ENCODE peak calls at places on chromosomes 5 and 9, in seven cellular contexts. V is SK-N-SH, Q is HCT116, C is transverse colon, S is upper lobe of left lung, H is Panc1, F is GM12891. U is an unnamed sample.

GRCh38 chr5:139689631-139690384 is 41.7 kb downstream of the CXXC5 start:
- DNase-seq in C (peak), Q (no peak), H (peak), S (peak), F (peak), V (peak), U (peak)

GRCh38 chr9:18379073-18379811 is 94.7 kb upstream of the ADAMTSL1 start:
- DNase-seq in H (no peak), S (no peak), F (no peak), V (no peak), C (no peak), Q (no peak), U (no peak)

GRCh38 chr9:122227576-122227903 is 1.2 kb downstream of the LHX6 start:
- DNase-seq in V (no peak), C (no peak), S (no peak), H (no peak), Q (no peak), F (no peak), U (no peak)

GRCh38 chr5:94725142-94725541 is 106.7 kb downstream of the SLF1 start:
- DNase-seq in S (no peak), V (no peak), H (no peak), F (no peak), C (no peak), Q (no peak), U (no peak)

GRCh38 chr5:96852769-96853168 is 23.5 kb upstream of the ERAP2 start:
- DNase-seq in Q (no peak), C (no peak), V (no peak), H (no peak), S (no peak), F (no peak), U (no peak)

GRCh38 chr9:128685636-128686489 is 3.2 kb upstream of the SET start:
- DNase-seq in H (no peak), F (no peak), V (no peak), C (peak), S (peak), Q (no peak), U (peak)

GRCh38 chr9:113620016-113620376 is 156.5 kb downstream of the RGS3 start:
- DNase-seq in H (no peak), C (no peak), F (no peak), S (no peak), Q (no peak), V (no peak), U (no peak)

GRCh38 chr5:139871624-139872023 is 76.0 kb downstream of the PSD2 start:
- DNase-seq in H (no peak), F (no peak), V (no peak), Q (no peak), C (no peak), S (no peak), U (no peak)

GRCh38 chr5:172904643-172905345 is 54.4 kb upstream of the RPL26L1 start:
- DNase-seq in C (peak), H (no peak), V (peak), Q (peak), S (peak), F (no peak), U (peak)

GRCh38 chr5:150488519-150489357 is 19.2 kb upstream of the NDST1 start:
- DNase-seq in Q (no peak), V (no peak), S (no peak), F (no peak), C (peak), H (no peak), U (peak)

GRCh38 chr5:42858709-42859108 is 47.0 kb upstream of the SELENOP start:
- DNase-seq in F (no peak), S (no peak), V (no peak), Q (no peak), C (peak), H (no peak), U (no peak)

GRCh38 chr5:176414704-176415103 is 1.6 kb downstream of the CLTB start:
- DNase-seq in V (no peak), H (no peak), S (no peak), C (no peak), F (no peak), Q (no peak), U (no peak)

GRCh38 chr5:93595420-93596136 is 12.6 kb downstream of the NR2F1 start:
- DNase-seq in C (no peak), V (no peak), F (no peak), H (no peak), S (no peak), Q (no peak), U (no peak)

GRCh38 chr5:54868511-54869483 is 116.6 kb downstream of the ESM1 start:
- DNase-seq in Q (no peak), C (no peak), S (no peak), V (no peak), H (no peak), F (no peak), U (no peak)

GRCh38 chr5:169183581-169183980 is 117.4 kb downstream of the SLIT3 start:
- DNase-seq in S (no peak), Q (no peak), V (no peak), C (no peak), H (no peak), F (no peak), U (no peak)

GRCh38 chr5:139574641-139575312 is 13.6 kb downstream of the UBE2D2 start:
- DNase-seq in V (peak), Q (no peak), F (no peak), H (no peak), S (no peak), C (no peak), U (no peak)

GRCh38 chr9:134146774-134147493 is 11.1 kb downstream of the WDR5 start:
- DNase-seq in C (no peak), F (no peak), H (no peak), V (no peak), S (no peak), Q (no peak), U (no peak)

GRCh38 chr9:106962615-106963363 is 99.8 kb downstream of the ZNF462 start:
- DNase-seq in H (no peak), Q (no peak), C (no peak), V (no peak), S (no peak), F (no peak), U (no peak)

GRCh38 chr5:167716376-167716775 is 575.1 kb upstream of the WWC1 start:
- DNase-seq in Q (no peak), C (no peak), H (no peak), F (no peak), S (no peak), V (no peak), U (no peak)

GRCh38 chr5:6086871-6087270 is 291.5 kb downstream of the MED10 start:
- DNase-seq in F (no peak), V (no peak), H (no peak), S (no peak), C (no peak), Q (no peak), U (no peak)

GRCh38 chr5:125597338-125597737 is 825.9 kb upstream of the GRAMD2B start:
- DNase-seq in S (no peak), F (no peak), V (no peak), Q (no peak), C (no peak), H (no peak), U (no peak)

GRCh38 chr9:107847977-107848376 is 358.4 kb upstream of the KLF4 start:
- DNase-seq in C (no peak), H (no peak), V (no peak), Q (no peak), S (no peak), F (no peak), U (no peak)

GRCh38 chr9:121399883-121400607 is 30.0 kb upstream of the STOM start:
- DNase-seq in Q (peak), C (no peak), V (peak), H (peak), S (no peak), F (no peak), U (no peak)

GRCh38 chr9:18459958-18460584 is 13.9 kb upstream of the ADAMTSL1 start:
- DNase-seq in Q (no peak), F (no peak), V (no peak), S (no peak), C (no peak), H (no peak), U (no peak)

GRCh38 chr5:14721990-14722656 is 57.6 kb downstream of the OTULIN start:
- DNase-seq in H (no peak), C (no peak), S (no peak), Q (no peak), V (no peak), F (no peak), U (no peak)

GRCh38 chr9:30815585-30815984 is 1568.9 kb upstream of the ACO1 start:
- DNase-seq in C (no peak), S (no peak), V (no peak), H (no peak), F (no peak), Q (no peak), U (no peak)

GRCh38 chr5:170572453-170572852 is 68.6 kb downstream of the KCNIP1 start:
- DNase-seq in C (no peak), S (no peak), Q (no peak), F (peak), V (no peak), H (no peak), U (no peak)

GRCh38 chr9:72758944-72759343 is 193.9 kb downstream of the ALDH1A1 start:
- DNase-seq in H (no peak), Q (no peak), F (no peak), V (no peak), S (no peak), C (no peak), U (no peak)

GRCh38 chr5:65672787-65673186 is 48.0 kb downstream of the SHLD3 start:
- DNase-seq in S (no peak), C (no peak), F (no peak), Q (no peak), H (no peak), V (no peak), U (no peak)

GRCh38 chr5:143350790-143351603 is 52.5 kb downstream of the NR3C1 start:
- DNase-seq in Q (peak), V (no peak), S (no peak), H (no peak), C (no peak), F (peak), U (no peak)

GRCh38 chr9:130137870-130138653 is 34.1 kb upstream of the NCS1 start:
- DNase-seq in Q (no peak), V (no peak), H (no peak), C (no peak), S (no peak), F (no peak), U (no peak)

GRCh38 chr5:136132087-136132486 is 558 bp upstream of the SMAD5 start:
- DNase-seq in V (peak), H (peak), F (no peak), S (no peak), C (peak), Q (no peak), U (no peak)

DNA sequence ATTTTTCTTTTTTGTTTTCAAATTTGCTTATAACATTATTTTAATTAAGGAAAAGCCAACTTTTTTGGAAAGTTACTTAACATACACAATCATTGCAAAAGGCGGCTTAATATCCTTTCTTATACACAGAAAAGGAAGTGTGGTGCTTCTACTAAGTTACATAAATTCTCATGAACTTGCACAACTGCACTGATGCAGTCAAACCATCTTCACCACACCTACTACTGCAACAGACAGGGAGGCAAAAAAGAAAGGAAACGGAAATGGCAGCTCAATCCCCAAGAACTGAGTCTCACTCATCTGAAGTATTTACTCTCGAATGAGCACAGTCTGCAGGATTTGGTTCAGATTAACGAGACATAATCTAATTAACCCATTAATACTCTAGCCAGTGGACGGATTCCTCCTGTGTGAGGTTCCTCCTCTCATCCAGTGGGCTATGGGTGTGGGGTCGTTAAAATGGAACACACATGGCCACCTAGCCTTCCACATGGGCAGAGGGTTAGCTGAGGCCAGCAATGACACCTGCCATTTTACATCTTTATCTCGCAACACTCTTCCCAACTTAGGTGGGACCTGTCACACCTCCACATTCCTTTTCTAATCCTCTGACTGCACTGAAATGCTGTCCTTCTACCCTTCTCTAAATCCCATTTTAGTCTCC is 30.0 kb downstream of the GOLM1 start:
- DNase-seq in H (no peak), S (no peak), V (no peak), C (no peak), F (no peak), Q (no peak), U (no peak)
- TF ChIP-seq POLR2AphosphoS5 in H (no peak), S (no peak), V (no peak), C (no peak), F (no peak), Q (no peak), U (no peak)

GRCh38 chr5:180111273-180111695 is 39.7 kb upstream of the RNF130 start:
- DNase-seq in V (no peak), F (no peak), C (no peak), Q (no peak), S (no peak), H (no peak), U (no peak)
- TF ChIP-seq POLR2AphosphoS5 in V (no peak), F (no peak), C (no peak), Q (no peak), S (no peak), H (no peak), U (no peak)

GRCh38 chr9:7691909-7692308 is 107.7 kb downstream of the DMAC1 start:
- DNase-seq in F (no peak), H (no peak), V (no peak), S (no peak), Q (no peak), C (no peak), U (no peak)
- TF ChIP-seq POLR2AphosphoS5 in F (no peak), H (no peak), V (no peak), S (no peak), Q (no peak), C (no peak), U (no peak)

GRCh38 chr9:131272212-131272611 is 4.1 kb downstream of the FAM78A start:
- DNase-seq in C (no peak), S (no peak), Q (no peak), V (no peak), H (no peak), F (no peak), U (no peak)

GRCh38 chr9:131273146-131273545 is 3.2 kb downstream of the FAM78A start:
- DNase-seq in C (peak), Q (no peak), F (no peak), H (no peak), S (peak), V (no peak), U (no peak)

GRCh38 chr9:131273791-131274673 is 2.3 kb downstream of the FAM78A start:
- DNase-seq in C (no peak), S (no peak), V (no peak), F (no peak), H (no peak), Q (no peak), U (no peak)

GRCh38 chr9:131271506-131271931 is 4.8 kb downstream of the FAM78A start:
- DNase-seq in Q (no peak), S (peak), H (no peak), V (no peak), F (no peak), C (no peak), U (no peak)

GRCh38 chr9:131270171-131271015 is 5.9 kb downstream of the FAM78A start:
- DNase-seq in V (no peak), H (no peak), F (no peak), Q (no peak), S (peak), C (peak), U (peak)
- TF ChIP-seq POLR2AphosphoS5 in V (no peak), H (no peak), F (no peak), Q (no peak), S (peak), C (no peak), U (peak)

DNA sequence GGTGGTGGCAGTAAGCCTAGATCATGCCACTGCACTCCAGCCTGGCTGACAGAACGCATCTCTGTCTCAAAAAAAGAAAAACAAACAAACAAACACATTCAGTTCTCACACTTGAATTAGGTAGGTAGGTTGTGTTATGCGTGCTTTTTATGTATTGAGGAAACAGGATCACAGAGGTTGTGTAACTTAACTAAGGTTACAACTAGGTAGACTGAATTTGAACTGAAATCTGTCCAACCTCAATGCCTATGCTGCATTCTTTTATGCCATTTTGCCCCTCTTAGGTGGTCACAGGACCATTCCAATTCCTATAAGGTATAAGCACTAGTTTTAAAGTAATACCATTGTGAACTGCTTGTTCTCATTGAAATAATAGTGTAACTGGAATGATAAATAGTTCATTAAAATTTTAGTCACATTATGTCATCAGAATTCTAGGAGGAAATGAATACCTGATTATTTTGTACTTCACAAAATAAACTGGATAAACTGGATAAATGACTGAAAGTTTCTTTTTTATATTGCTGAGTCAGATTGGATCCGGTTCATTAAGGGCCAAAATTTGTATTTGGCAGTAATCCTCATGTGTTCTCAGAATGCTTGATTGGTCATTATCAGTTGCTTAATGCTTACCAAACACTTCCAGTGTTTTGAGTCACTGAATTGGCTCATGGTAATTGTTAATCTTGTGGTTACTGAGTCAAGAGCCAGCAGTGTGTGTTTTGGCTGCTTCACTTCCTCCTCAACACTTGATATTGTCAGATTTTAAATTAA is 7.1 kb downstream of the UBAP1 start:
- DNase-seq in C (no peak), V (no peak), H (peak), S (no peak), F (peak), Q (peak), U (peak)
- TF ChIP-seq POLR2AphosphoS5 in C (peak), V (no peak), H (peak), S (peak), F (no peak), Q (peak), U (peak)

DNA sequence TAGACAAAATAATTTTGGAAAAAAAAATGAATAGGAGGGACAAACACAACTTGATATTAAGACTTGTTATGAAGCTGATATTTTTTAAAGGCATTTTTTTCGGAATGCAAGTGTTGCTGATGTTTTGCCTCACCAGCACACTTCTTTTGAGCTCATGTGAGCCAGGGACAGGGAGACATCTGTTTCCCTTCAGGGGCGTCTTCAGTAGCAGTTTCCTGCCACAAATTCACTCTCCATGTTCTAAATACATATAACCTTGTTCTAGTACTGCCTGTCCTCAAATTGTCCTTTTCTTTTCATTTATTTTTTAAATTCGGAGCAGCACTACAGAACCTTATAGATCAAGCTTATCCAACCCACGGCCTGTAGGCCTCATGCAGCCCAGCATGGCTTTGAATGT is 316.0 kb upstream of the PAPPA start:
- DNase-seq in H (no peak), F (no peak), C (no peak), V (no peak), S (no peak), Q (no peak), U (no peak)
- TF ChIP-seq POLR2AphosphoS5 in H (no peak), F (no peak), C (no peak), V (no peak), S (no peak), Q (no peak), U (no peak)

DNA sequence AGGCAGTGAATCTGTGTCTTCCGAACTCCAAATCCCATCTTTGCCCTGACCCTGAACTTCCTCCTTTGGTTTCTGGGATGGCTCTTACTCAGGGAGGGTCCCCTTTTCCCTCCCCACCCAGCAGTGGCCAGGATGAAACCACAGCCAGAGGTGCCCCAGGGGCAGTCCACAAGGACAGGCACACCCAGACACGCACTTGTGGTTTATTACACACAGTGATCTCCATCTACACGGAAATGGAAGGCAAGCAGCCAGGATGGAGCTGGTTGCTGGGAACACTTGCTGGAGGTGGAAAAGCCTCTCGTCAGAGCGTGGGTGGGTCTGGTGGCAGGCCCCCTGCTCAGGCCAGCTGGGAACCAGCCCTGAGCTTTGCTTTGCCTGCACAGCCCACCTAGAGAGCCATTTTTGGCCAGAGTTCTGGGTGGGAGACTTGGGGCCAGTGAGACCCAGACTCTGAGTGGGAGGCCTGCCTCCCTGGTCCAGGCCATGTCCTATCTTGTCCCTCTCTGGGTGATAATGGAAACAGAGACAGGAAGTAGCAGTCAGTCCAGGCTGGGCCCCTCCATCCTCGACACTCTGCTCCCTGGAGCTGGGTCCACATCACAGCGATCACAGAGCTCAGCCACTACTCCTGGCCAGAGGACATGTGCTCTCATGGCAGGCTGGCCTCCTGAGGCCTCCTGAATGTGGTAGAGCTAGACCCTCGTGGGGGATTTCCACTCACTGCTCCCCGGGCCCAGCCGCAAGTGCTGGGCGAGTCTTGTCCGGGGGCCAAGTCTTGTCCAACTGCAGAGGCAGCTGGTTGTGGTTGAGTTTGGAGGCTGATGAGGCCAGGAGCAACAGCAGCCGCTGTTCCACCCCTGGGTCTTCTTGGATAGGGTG is 5.1 kb upstream of the PHYKPL start:
- DNase-seq in C (peak), F (no peak), V (no peak), Q (no peak), H (no peak), S (no peak), U (no peak)
- TF ChIP-seq POLR2AphosphoS5 in C (peak), F (no peak), V (no peak), Q (no peak), H (no peak), S (no peak), U (no peak)

U was measured in stomach.